ENCODE peak calls at places on chromosomes 6 and 20, in seven cellular contexts. B is PC-9; G is left cardiac atrium; J is stimulated activated CD4-positive, alpha-beta T cell treated with anti-CD3 and anti-CD28 coated beads, Interleukin-2, amount 100 ng/mL, for 48 hours; E is HCT116; Q is nephron progenitor cell; F is activated gamma-delta T cell treated with anti-CD3 and anti-CD28 coated beads, Interleukin-2, amount 50 U/mL, for 16 hours. L is an unnamed sample.

GRCh38 chr6:40845588-40845987 is 193.4 kb downstream of the UNC5CL start:
- DNase-seq in B (no peak), G (peak; percentile 35), J (peak; percentile 8), E (peak; percentile 31), Q (peak; percentile 63), F (no peak), L (no peak)

GRCh38 chr6:109454483-109455160 is 950 bp downstream of the MICAL1 start:
- DNase-seq in B (no peak), G (peak; percentile 45), J (peak; percentile 36), E (no peak), Q (no peak), F (peak; percentile 58), L (peak; percentile 74)

GRCh38 chr6:156657311-156657710 is 119.9 kb upstream of the ARID1B start:
- DNase-seq in B (no peak), G (peak; percentile 41), J (no peak), E (no peak), Q (no peak), F (no peak), L (no peak)

GRCh38 chr6:125584468-125584939 is 164.9 kb upstream of the HEY2 start:
- DNase-seq in B (no peak), G (peak; percentile 21), J (no peak), E (no peak), Q (peak; percentile 35), F (no peak), L (no peak)

GRCh38 chr6:83151114-83151513 is 42.0 kb downstream of the PGM3 start:
- DNase-seq in B (no peak), G (no peak), J (no peak), E (no peak), Q (no peak), F (no peak), L (no peak)

GRCh38 chr6:154297711-154298110 is 58.9 kb downstream of the IPCEF1 start:
- DNase-seq in B (no peak), G (no peak), J (no peak), E (no peak), Q (no peak), F (no peak), L (no peak)

GRCh38 chr20:62064788-62065668 is 653 bp downstream of the TAF4 start:
- DNase-seq in B (no peak), G (no peak), J (no peak), E (no peak), Q (peak; percentile 61), F (no peak), L (no peak)

GRCh38 chr6:151675746-151676459 is 131.6 kb upstream of the ESR1 start:
- DNase-seq in B (peak; percentile 46), G (no peak), J (peak; percentile 49), E (peak; percentile 57), Q (peak; percentile 63), F (peak; percentile 9), L (peak; percentile 31)